ENCODE peak calls at places on chromosomes 11 and 22, in six cellular contexts. E is CD4-positive, alpha-beta T cell; D is foreskin keratinocyte; Z is Panc1; O is pancreas; B is heart left ventricle. F is an unnamed sample.

GRCh38 chr11:116696381-116696941 is 76.3 kb downstream of the BUD13 start:
- ATAC-seq in E (no peak), D (peak; percentile 45), Z (no peak), O (no peak), B (no peak), F (no peak)

GRCh38 chr11:14622241-14622954 is 21.2 kb upstream of the PDE3B start:
- ATAC-seq in E (peak; percentile 78), D (no peak), Z (no peak), O (no peak), B (no peak), F (no peak)

GRCh38 chr22:41217553-41218157 is 12.5 kb downstream of the L3MBTL2 start:
- ATAC-seq in E (peak; percentile 100), D (peak; percentile 81), Z (no peak), O (peak; percentile 82), B (peak; percentile 94), F (peak; percentile 92)

GRCh38 chr22:29216873-29217666 is 11.4 kb downstream of the EMID1 start:
- ATAC-seq in E (no peak), D (peak; percentile 35), Z (peak; percentile 68), O (peak; percentile 89), B (no peak), F (peak; percentile 26)

GRCh38 chr11:359181-359714 is 10.1 kb upstream of the B4GALNT4 start:
- ATAC-seq in E (peak; percentile 21), D (peak; percentile 73), Z (no peak), O (no peak), B (no peak), F (no peak)

GRCh38 chr11:74570266-74571061 is 21.9 kb upstream of the POLD3 start:
- ATAC-seq in E (no peak), D (peak; percentile 64), Z (peak; percentile 96), O (peak; percentile 92), B (peak; percentile 70), F (no peak)

GRCh38 chr11:104898685-104899013 is 389 bp upstream of the CASP12 start:
- ATAC-seq in E (no peak), D (no peak), Z (no peak), O (peak; percentile 22), B (peak; percentile 56), F (peak; percentile 64)

GRCh38 chr11:76236092-76237026 is 30.1 kb upstream of the WNT11 start:
- ATAC-seq in E (no peak), D (peak; percentile 43), Z (peak; percentile 71), O (peak; percentile 61), B (peak; percentile 44), F (peak; percentile 29)

GRCh38 chr11:45739866-45740265 is 65.1 kb upstream of the SLC35C1 start:
- ATAC-seq in E (no peak), D (no peak), Z (no peak), O (no peak), B (no peak), F (no peak)

GRCh38 chr11:74992852-74993251 is 4.1 kb downstream of the NEU3 start:
- ATAC-seq in E (no peak), D (no peak), Z (no peak), O (no peak), B (no peak), F (no peak)

GRCh38 chr11:7383406-7383805 is 101.9 kb upstream of the OLFML1 start:
- ATAC-seq in E (no peak), D (no peak), Z (no peak), O (no peak), B (no peak), F (no peak)

GRCh38 chr22:39738746-39739145 is 154.8 kb downstream of the ENTHD1 start:
- ATAC-seq in E (no peak), D (no peak), Z (no peak), O (no peak), B (no peak), F (no peak)

GRCh38 chr11:131674051-131674755 is 303.8 kb downstream of the NTM start:
- ATAC-seq in E (no peak), D (peak; percentile 88), Z (peak; percentile 92), O (peak; percentile 97), B (peak; percentile 87), F (peak; percentile 74)

GRCh38 chr11:9280655-9281301 is 15.6 kb upstream of the DENND5A start:
- ATAC-seq in E (peak; percentile 92), D (no peak), Z (peak; percentile 51), O (peak; percentile 61), B (no peak), F (no peak)

GRCh38 chr22:45562537-45563361 is 60.1 kb downstream of the FBLN1 start:
- ATAC-seq in E (no peak), D (no peak), Z (peak; percentile 17), O (no peak), B (no peak), F (no peak)

GRCh38 chr11:12157241-12157661 is 46.9 kb downstream of the MICAL2 start:
- ATAC-seq in E (peak; percentile 59), D (peak; percentile 10), Z (no peak), O (peak; percentile 49), B (no peak), F (no peak)

GRCh38 chr11:24357620-24358386 is 139.1 kb upstream of the LUZP2 start:
- ATAC-seq in E (no peak), D (no peak), Z (no peak), O (no peak), B (no peak), F (no peak)

GRCh38 chr22:25070870-25071465 is 118.5 kb downstream of the KIAA1671 start:
- ATAC-seq in E (no peak), D (no peak), Z (no peak), O (no peak), B (no peak), F (no peak)

GRCh38 chr11:110491577-110492352 is 62.0 kb downstream of the FDX1 start:
- ATAC-seq in E (no peak), D (no peak), Z (no peak), O (no peak), B (no peak), F (no peak)

GRCh38 chr11:78397398-78397797 is 20.2 kb downstream of the GAB2 start:
- ATAC-seq in E (peak; percentile 24), D (no peak), Z (no peak), O (peak; percentile 17), B (peak; percentile 37), F (no peak)

GRCh38 chr11:25576320-25576719 is 755.6 kb upstream of the ANO3 start:
- ATAC-seq in E (no peak), D (peak; percentile 80), Z (no peak), O (no peak), B (no peak), F (no peak)

GRCh38 chr11:94845622-94846021 is 77.5 kb downstream of the AMOTL1 start:
- ATAC-seq in E (no peak), D (peak; percentile 74), Z (no peak), O (peak; percentile 98), B (peak; percentile 27), F (peak; percentile 84)

GRCh38 chr11:118321386-118322082 is 17.0 kb downstream of the CD3E start:
- ATAC-seq in E (no peak), D (no peak), Z (no peak), O (peak; percentile 49), B (no peak), F (no peak)

GRCh38 chr11:126628790-126629621 is 273.5 kb downstream of the ST3GAL4 start:
- ATAC-seq in E (no peak), D (no peak), Z (peak; percentile 28), O (no peak), B (no peak), F (peak; percentile 43)
- TF ChIP-seq CTCF in E (no peak), D (no peak), Z (no peak), O (no peak), B (no peak), F (no peak)

GRCh38 chr11:124633355-124633754 is 10.7 kb downstream of the TBRG1 start:
- ATAC-seq in E (no peak), D (peak; percentile 61), Z (peak; percentile 83), O (no peak), B (no peak), F (no peak)
- TF ChIP-seq CTCF in E (no peak), D (peak; percentile 47), Z (peak; percentile 49), O (no peak), B (no peak), F (no peak)

GRCh38 chr11:57205046-57205671 is 23.4 kb downstream of the LRRC55 start:
- ATAC-seq in E (no peak), D (peak; percentile 61), Z (peak; percentile 56), O (no peak), B (peak; percentile 28), F (no peak)
- TF ChIP-seq CTCF in E (no peak), D (peak; percentile 22), Z (no peak), O (no peak), B (no peak), F (no peak)

DNA sequence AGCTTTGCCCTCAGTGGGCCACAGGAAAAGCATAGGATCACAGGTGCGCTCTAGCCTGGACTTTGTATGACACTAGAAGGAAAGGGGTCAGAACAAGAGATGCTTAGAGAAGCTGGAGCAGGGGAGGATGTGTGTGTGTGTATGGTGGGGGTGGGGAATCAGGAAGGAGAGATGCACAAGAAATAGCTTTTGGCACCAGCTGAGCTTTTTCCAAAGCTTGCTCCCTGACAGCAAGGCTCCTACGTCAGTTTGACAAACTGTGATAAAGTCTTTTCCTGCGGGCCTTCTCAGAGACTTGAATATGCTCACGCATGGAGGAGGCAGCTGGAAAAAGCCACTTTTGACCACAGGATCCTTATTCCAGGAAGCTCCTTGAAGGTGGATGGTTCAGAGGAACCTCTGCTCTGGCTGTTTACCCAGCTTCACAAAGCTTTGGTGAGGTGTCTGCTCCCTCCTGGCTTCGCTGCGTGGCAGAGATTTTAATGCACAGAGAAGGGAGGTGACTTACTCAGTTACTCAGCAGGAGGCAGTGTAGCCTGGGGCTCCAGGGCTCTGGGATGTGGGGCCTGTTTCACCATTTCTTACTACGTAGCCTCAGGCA is 3.9 kb downstream of the CDC42EP1 start:
- ATAC-seq in E (no peak), D (no peak), Z (no peak), O (no peak), B (peak; percentile 51), F (no peak)
- TF ChIP-seq CTCF in E (no peak), D (peak; percentile 36), Z (no peak), O (no peak), B (no peak), F (no peak)